ENCODE peak calls at places on chromosomes 5 and 9, in four cellular contexts. H, P, A and Z are unnamed samples.

GRCh38 chr5:17267099-17267498 is 49.7 kb downstream of the BASP1 start:
- DNase-seq in H (peak), P (no peak), A (no peak), Z (no peak)

GRCh38 chr5:94808497-94808896 is 190.0 kb downstream of the SLF1 start:
- DNase-seq in H (no peak), P (no peak), A (no peak), Z (no peak)

GRCh38 chr9:92671323-92671722 is 1.4 kb upstream of the IPPK start:
- DNase-seq in H (peak), P (no peak), A (no peak), Z (peak)

GRCh38 chr9:120841930-120842684 is 615 bp downstream of the PSMD5 start:
- DNase-seq in H (peak), P (no peak), A (no peak), Z (no peak)

GRCh38 chr9:131402738-131403492 is 9.0 kb downstream of the PRRC2B start:
- DNase-seq in H (peak), P (no peak), A (peak), Z (peak)

GRCh38 chr9:135155396-135155795 is 67.9 kb downstream of the OLFM1 start:
- DNase-seq in H (no peak), P (no peak), A (no peak), Z (no peak)

GRCh38 chr5:125486634-125487033 is 740.2 kb upstream of the ZNF608 start:
- DNase-seq in H (peak), P (no peak), A (no peak), Z (peak)

GRCh38 chr9:133973791-133974630 is 18.1 kb downstream of the VAV2 start:
- DNase-seq in H (no peak), P (no peak), A (no peak), Z (no peak)

GRCh38 chr5:87137280-87137679 is 130.4 kb upstream of the RASA1 start:
- DNase-seq in H (no peak), P (no peak), A (no peak), Z (no peak)

GRCh38 chr5:132772291-132773070 is 4.6 kb downstream of the SEPTIN8 start:
- DNase-seq in H (no peak), P (no peak), A (no peak), Z (no peak)

GRCh38 chr9:134778841-134779411 is 101.7 kb upstream of the FCN2 start:
- DNase-seq in H (peak), P (no peak), A (peak), Z (peak)

GRCh38 chr9:134128727-134129679 is 6.9 kb upstream of the WDR5 start:
- DNase-seq in H (no peak), P (no peak), A (no peak), Z (no peak)

GRCh38 chr5:1257841-1258240 is 32.7 kb downstream of the SLC6A18 start:
- DNase-seq in H (no peak), P (no peak), A (no peak), Z (no peak)

GRCh38 chr9:35257986-35258664 is 96.3 kb downstream of the UNC13B start:
- DNase-seq in H (no peak), P (no peak), A (no peak), Z (no peak)
- TF ChIP-seq FOS in H (no peak), P (no peak), A (no peak), Z (no peak)

DNA sequence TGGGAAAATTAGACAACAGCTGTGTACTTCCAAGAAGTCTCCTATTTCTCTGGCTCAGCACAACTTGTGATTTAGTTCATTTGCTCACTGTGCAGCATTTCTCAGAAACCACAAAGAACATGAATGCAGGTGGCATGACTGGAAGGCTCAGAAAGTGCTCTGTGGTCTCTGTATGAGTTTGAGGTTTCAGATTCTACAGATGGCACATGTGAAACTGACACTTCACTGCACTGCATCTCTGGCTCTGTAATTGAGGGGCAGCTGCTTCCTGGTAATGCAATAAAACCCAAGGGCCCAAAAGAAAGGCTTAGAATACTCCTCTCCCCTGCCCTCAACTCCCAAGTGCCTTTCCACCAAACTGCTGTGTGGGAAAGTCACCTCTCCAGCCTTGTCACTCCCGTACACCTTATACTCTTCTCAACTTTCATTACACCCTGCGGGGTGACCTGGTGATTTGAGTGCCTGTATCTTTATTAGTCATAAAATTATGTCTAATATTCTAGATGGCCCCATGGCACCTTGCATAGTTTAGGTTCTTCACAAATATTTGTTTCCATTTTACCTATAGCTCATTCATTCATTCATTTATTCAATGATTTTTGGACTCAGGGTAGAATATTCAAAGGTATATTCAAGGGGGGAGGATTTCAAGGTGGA is 82.4 kb downstream of the ESM1 start:
- DNase-seq in H (peak), P (peak), A (no peak), Z (no peak)
- TF ChIP-seq FOS in H (no peak), P (no peak), A (no peak), Z (no peak)

DNA sequence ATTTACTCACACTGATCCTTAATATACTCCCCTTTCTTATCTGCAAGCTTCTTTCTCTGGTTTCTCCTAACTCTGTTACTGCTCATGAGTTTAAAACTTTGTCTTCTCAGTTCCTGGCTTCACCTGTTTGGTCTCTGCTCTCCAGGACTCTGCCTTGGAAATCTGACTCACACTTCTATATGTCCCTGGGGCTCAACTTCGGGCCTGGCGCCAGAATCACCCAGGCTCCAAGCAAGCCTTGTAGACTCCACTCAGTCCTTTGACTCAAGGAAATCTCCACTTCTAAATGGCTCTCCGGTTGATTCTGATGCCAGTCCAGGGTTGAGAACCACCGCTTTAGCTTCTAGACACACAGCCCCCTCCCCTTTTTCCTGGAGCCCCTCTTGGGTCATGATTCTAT is 57.8 kb downstream of the TMC1 start:
- DNase-seq in H (peak), P (no peak), A (peak), Z (peak)
- TF ChIP-seq FOS in H (no peak), P (no peak), A (no peak), Z (no peak)

GRCh38 chr5:98510111-98510510 is 263.4 kb upstream of the RGMB start:
- DNase-seq in H (peak), P (no peak), A (no peak), Z (peak)
- TF ChIP-seq FOS in H (no peak), P (no peak), A (no peak), Z (no peak)

DNA sequence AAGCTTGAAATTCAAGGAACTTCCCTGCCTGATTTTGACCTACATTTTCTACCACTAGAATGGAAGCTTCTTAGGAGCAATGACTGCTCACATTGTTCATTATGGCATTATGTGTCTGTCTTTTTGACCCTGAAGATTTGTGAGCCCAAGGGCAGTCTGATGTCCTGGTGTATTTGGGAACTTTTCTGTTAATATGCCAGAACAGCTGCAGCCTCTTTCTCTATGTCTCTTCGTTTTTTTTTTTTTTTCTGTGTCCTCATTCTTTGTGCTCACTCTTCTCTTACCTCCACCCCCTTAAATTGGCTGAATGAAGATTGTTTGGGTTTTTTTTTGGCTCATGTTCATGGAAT is 34.8 kb upstream of the TMC1 start:
- DNase-seq in H (no peak), P (no peak), A (no peak), Z (no peak)
- TF ChIP-seq FOS in H (no peak), P (no peak), A (no peak), Z (no peak)